ENCODE peak calls at places on chromosome 16, in six cellular contexts. Q is activated naive CD4-positive, alpha-beta T cell treated with Interleukin-2 at 50 U/mL for 16 hours; S is NCI-H1092; Z is mucosa of descending colon; G is G401; K is right lobe of liver. A is an unnamed sample.

GRCh38 chr16:65739518-65739917 is 617.7 kb upstream of the CDH11 start:
- DNase-seq in Q (no peak), S (no peak), Z (no peak), G (no peak), K (no peak), A (no peak)

GRCh38 chr16:47258874-47259461 is 115.2 kb upstream of the NETO2 start:
- DNase-seq in Q (no peak), S (no peak), Z (peak; percentile 18), G (peak; percentile 7), K (no peak), A (peak; percentile 35)

GRCh38 chr16:29198731-29199521 is 207.6 kb downstream of the NPIPB11 start:
- DNase-seq in Q (no peak), S (no peak), Z (no peak), G (no peak), K (no peak), A (no peak)

GRCh38 chr16:81415757-81416156 is 28.9 kb upstream of the CMIP start:
- DNase-seq in Q (no peak), S (no peak), Z (no peak), G (peak; percentile 34), K (no peak), A (no peak)

GRCh38 chr16:67245674-67246080 is 1.6 kb downstream of the FHOD1 start:
- DNase-seq in Q (no peak), S (no peak), Z (peak; percentile 75), G (no peak), K (no peak), A (no peak)

GRCh38 chr16:86598607-86599318 is 20.4 kb downstream of the FOXL1 start:
- DNase-seq in Q (no peak), S (no peak), Z (no peak), G (no peak), K (no peak), A (no peak)

GRCh38 chr16:23519282-23519681 is 9.0 kb upstream of the GGA2 start:
- DNase-seq in Q (no peak), S (no peak), Z (no peak), G (no peak), K (no peak), A (no peak)

GRCh38 chr16:68972720-68973119 is 129.4 kb downstream of the TANGO6 start:
- DNase-seq in Q (no peak), S (no peak), Z (peak; percentile 48), G (peak; percentile 74), K (no peak), A (peak; percentile 33)

GRCh38 chr16:48526058-48526957 is 83.7 kb downstream of the N4BP1 start:
- DNase-seq in Q (peak; percentile 30), S (no peak), Z (peak; percentile 89), G (no peak), K (peak; percentile 70), A (no peak)

GRCh38 chr16:85422374-85423185 is 190.5 kb upstream of the GSE1 start:
- DNase-seq in Q (no peak), S (no peak), Z (peak; percentile 89), G (no peak), K (peak; percentile 87), A (peak; percentile 25)